ENCODE peak calls at places on chromosomes 5 and 9, in eight cellular contexts. F is HCT116, V is Panc1, U is GM12878, K is HepG2, Z is K562, N is upper lobe of left lung, B is GM23338. D is an unnamed sample.

GRCh38 chr5:79119486-79119885 is 7.9 kb downstream of the BHMT start:
- ATAC-seq in F (no peak), V (no peak), U (no peak), K (no peak), Z (no peak), N (no peak), B (no peak), D (no peak)

GRCh38 chr5:57097526-57097925 is 76.3 kb upstream of the GPBP1 start:
- ATAC-seq in F (no peak), V (no peak), U (no peak), K (no peak), Z (no peak), N (no peak), B (no peak), D (no peak)

GRCh38 chr5:164772122-164772521 is 1266.7 kb downstream of the MAT2B start:
- ATAC-seq in F (no peak), V (no peak), U (no peak), K (no peak), Z (no peak), N (no peak), B (no peak), D (no peak)

GRCh38 chr5:143557061-143557818 is 153.8 kb upstream of the NR3C1 start:
- ATAC-seq in F (no peak), V (no peak), U (peak; percentile 73), K (peak; percentile 24), Z (no peak), N (no peak), B (no peak), D (no peak)

GRCh38 chr5:101977729-101978345 is 318.2 kb downstream of the SLCO4C1 start:
- ATAC-seq in F (peak; percentile 65), V (no peak), U (peak; percentile 80), K (peak; percentile 57), Z (no peak), N (peak; percentile 65), B (peak; percentile 46), D (no peak)

GRCh38 chr5:119852140-119852539 is 222.8 kb downstream of the FAM170A start:
- ATAC-seq in F (no peak), V (no peak), U (no peak), K (peak; percentile 100), Z (no peak), N (no peak), B (no peak), D (no peak)

GRCh38 chr9:100619665-100620064 is 41.8 kb downstream of the CAVIN4 start:
- ATAC-seq in F (no peak), V (no peak), U (peak; percentile 84), K (peak; percentile 75), Z (no peak), N (no peak), B (no peak), D (no peak)

GRCh38 chr9:113906411-113907110 is 30.5 kb downstream of the ZNF618 start:
- ATAC-seq in F (no peak), V (no peak), U (no peak), K (no peak), Z (no peak), N (no peak), B (no peak), D (no peak)

GRCh38 chr5:125012727-125013451 is 266.4 kb upstream of the ZNF608 start:
- ATAC-seq in F (no peak), V (no peak), U (no peak), K (peak; percentile 91), Z (no peak), N (no peak), B (no peak), D (no peak)

GRCh38 chr5:61401726-61402125 is 69.7 kb downstream of the ZSWIM6 start:
- ATAC-seq in F (no peak), V (no peak), U (peak; percentile 41), K (no peak), Z (peak; percentile 54), N (no peak), B (peak; percentile 63), D (no peak)

GRCh38 chr5:93054424-93055165 is 526.4 kb downstream of the NR2F1-AS1 start:
- ATAC-seq in F (no peak), V (no peak), U (no peak), K (no peak), Z (no peak), N (no peak), B (no peak), D (no peak)

GRCh38 chr9:75483636-75484035 is 395.3 kb downstream of the OSTF1 start:
- ATAC-seq in F (no peak), V (no peak), U (no peak), K (no peak), Z (no peak), N (no peak), B (no peak), D (no peak)

GRCh38 chr9:78296208-78296892 is 575 bp upstream of the PSAT1 start:
- ATAC-seq in F (no peak), V (peak; percentile 23), U (no peak), K (peak; percentile 18), Z (no peak), N (no peak), B (peak; percentile 13), D (peak; percentile 24)

GRCh38 chr5:109922396-109922995 is 232.8 kb downstream of the MAN2A1 start:
- ATAC-seq in F (no peak), V (no peak), U (no peak), K (no peak), Z (no peak), N (peak; percentile 83), B (no peak), D (peak; percentile 31)

DNA sequence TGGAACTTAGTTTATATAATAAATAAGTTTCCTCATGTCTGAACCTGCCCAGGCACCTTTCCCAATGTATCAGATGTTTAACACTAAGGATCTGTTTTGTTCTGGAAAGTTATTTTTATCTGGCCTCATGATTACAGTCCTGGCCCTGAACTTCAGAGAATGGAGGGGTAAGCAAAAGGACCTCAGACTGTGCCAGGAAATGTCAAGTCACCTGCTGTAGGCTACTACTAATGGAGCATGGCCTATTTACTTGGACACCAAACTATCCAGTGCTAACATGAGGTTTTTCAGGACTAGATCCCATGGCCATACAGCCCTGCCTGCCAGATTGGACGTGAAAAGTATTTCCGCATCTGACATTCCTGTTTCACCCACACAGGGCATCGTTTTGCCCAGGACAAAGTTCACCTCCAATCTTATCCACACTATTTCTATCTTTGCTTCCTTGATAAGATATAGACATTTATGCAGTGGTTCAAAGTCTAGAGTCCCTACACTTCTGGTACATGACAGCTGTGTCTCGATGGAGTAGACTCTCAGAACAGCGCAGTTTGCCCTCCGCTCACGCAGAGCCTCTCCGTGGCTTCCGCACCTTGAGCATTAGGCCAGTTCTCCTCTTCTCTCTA is at the start of gene BTNL8:
- ATAC-seq in F (no peak), V (no peak), U (no peak), K (no peak), Z (no peak), N (no peak), B (no peak), D (no peak)
- TF ChIP-seq POLR2AphosphoS5 in F (no peak), V (no peak), U (no peak), K (no peak), Z (no peak), N (no peak), B (no peak), D (no peak)

GRCh38 chr5:34663771-34664496 is 7.8 kb downstream of the RAI14 start:
- ATAC-seq in F (no peak), V (no peak), U (no peak), K (no peak), Z (no peak), N (no peak), B (no peak), D (no peak)

GRCh38 chr5:34658023-34658422 is 1.9 kb downstream of the RAI14 start:
- ATAC-seq in F (no peak), V (no peak), U (no peak), K (no peak), Z (no peak), N (no peak), B (no peak), D (no peak)

GRCh38 chr5:34659168-34659567 is 3.0 kb downstream of the RAI14 start:
- ATAC-seq in F (no peak), V (no peak), U (no peak), K (no peak), Z (no peak), N (no peak), B (no peak), D (no peak)

GRCh38 chr5:34657550-34657921 is 1.4 kb downstream of the RAI14 start:
- ATAC-seq in F (no peak), V (peak; percentile 52), U (no peak), K (peak; percentile 45), Z (no peak), N (no peak), B (peak; percentile 14), D (no peak)

DNA sequence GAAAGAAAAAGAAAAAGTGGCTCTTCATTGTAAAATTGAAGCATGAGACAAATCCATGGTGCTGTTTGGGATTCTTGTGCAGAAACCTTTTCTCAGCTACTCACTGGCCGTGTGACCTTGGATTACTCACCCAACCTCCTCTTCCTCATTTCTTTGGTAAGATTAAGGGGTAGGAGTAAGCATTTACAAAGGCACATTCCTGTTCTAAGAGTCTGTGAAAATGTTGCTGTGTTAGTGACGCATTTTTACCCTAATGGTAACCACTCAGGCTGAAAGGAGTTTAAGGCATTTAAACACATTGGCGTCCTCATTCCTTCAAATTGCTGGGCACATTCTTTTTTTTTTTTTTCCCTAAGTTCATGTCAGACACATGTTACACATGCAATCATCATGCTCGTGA is 4.3 kb downstream of the RAI14 start:
- ATAC-seq in F (no peak), V (no peak), U (no peak), K (no peak), Z (no peak), N (peak; percentile 65), B (no peak), D (no peak)
- TF ChIP-seq POLR2AphosphoS5 in F (no peak), V (no peak), U (no peak), K (no peak), Z (no peak), N (no peak), B (no peak), D (no peak)

GRCh38 chr9:126883636-126884035 is 23.2 kb downstream of the ZBTB34 start:
- ATAC-seq in F (no peak), V (no peak), U (no peak), K (no peak), Z (peak; percentile 83), N (no peak), B (peak; percentile 21), D (no peak)

GRCh38 chr9:126886194-126886830 is 25.9 kb downstream of the ZBTB34 start:
- ATAC-seq in F (no peak), V (no peak), U (no peak), K (no peak), Z (peak; percentile 28), N (no peak), B (peak; percentile 79), D (no peak)

GRCh38 chr9:126886897-126887296 is 26.5 kb downstream of the ZBTB34 start:
- ATAC-seq in F (no peak), V (no peak), U (no peak), K (no peak), Z (no peak), N (no peak), B (no peak), D (no peak)

GRCh38 chr9:126882746-126883145 is 22.3 kb downstream of the ZBTB34 start:
- ATAC-seq in F (no peak), V (no peak), U (no peak), K (no peak), Z (no peak), N (no peak), B (no peak), D (no peak)

GRCh38 chr9:126885089-126885753 is 24.8 kb downstream of the ZBTB34 start:
- ATAC-seq in F (no peak), V (no peak), U (no peak), K (peak; percentile 93), Z (no peak), N (no peak), B (no peak), D (no peak)
- TF ChIP-seq POLR2AphosphoS5 in F (no peak), V (no peak), U (no peak), K (no peak), Z (no peak), N (no peak), B (no peak), D (no peak)

GRCh38 chr5:136082390-136083193 is 50.1 kb upstream of the SMAD5 start:
- ATAC-seq in F (peak; percentile 77), V (peak; percentile 97), U (peak; percentile 65), K (peak; percentile 97), Z (peak; percentile 80), N (no peak), B (peak; percentile 26), D (no peak)
- TF ChIP-seq POLR2AphosphoS5 in F (no peak), V (no peak), U (no peak), K (no peak), Z (no peak), N (no peak), B (no peak), D (peak; percentile 43)